ENCODE peak calls at places on chromosome 5, in ten cellular contexts. G, L, X, A, E, W, H, C, F and S are unnamed samples.

GRCh38 chr5:105868038-105868775 is 1802.5 kb downstream of the EFNA5 start:
- DNase-seq in L (no peak), C (no peak), W (no peak), E (no peak), X (peak; percentile 2), H (no peak), F (no peak), A (no peak), G (no peak), S (no peak)

GRCh38 chr5:135108992-135109391 is 75.0 kb upstream of the PITX1 start:
- DNase-seq in W (no peak), C (no peak), H (no peak), F (no peak), L (no peak), E (no peak), A (no peak), X (no peak), G (peak; percentile 35), S (no peak)

GRCh38 chr5:27191786-27192505 is 153.6 kb upstream of the CDH9 start:
- DNase-seq in E (no peak), A (no peak), X (peak; percentile 23), C (no peak), F (no peak), L (no peak), H (peak; percentile 14), G (no peak), W (no peak), S (no peak)

GRCh38 chr5:124824637-124825158 is 78.3 kb upstream of the ZNF608 start:
- DNase-seq in F (no peak), E (no peak), W (no peak), H (peak; percentile 62), A (no peak), G (no peak), X (peak; percentile 48), L (no peak), C (peak; percentile 28), S (no peak)

GRCh38 chr5:147949711-147950573 is 43.6 kb upstream of the C5orf46 start:
- DNase-seq in X (peak; percentile 59), C (peak; percentile 45), W (peak; percentile 51), L (peak; percentile 49), E (no peak), F (no peak), G (no peak), A (peak; percentile 33), H (peak; percentile 87), S (no peak)

GRCh38 chr5:113480243-113480642 is 8.0 kb downstream of the MCC start:
- DNase-seq in A (no peak), W (no peak), F (no peak), E (no peak), H (no peak), L (no peak), G (no peak), X (no peak), C (no peak), S (no peak)

GRCh38 chr5:137345396-137345795 is 153.7 kb downstream of the SPOCK1 start:
- DNase-seq in E (no peak), F (no peak), W (no peak), X (no peak), A (no peak), L (no peak), H (no peak), C (no peak), G (no peak), S (no peak)

GRCh38 chr5:143182901-143183820 is 220.3 kb downstream of the NR3C1 start:
- DNase-seq in L (no peak), X (peak; percentile 35), C (peak; percentile 23), A (no peak), G (peak; percentile 65), F (no peak), H (no peak), W (no peak), E (no peak), S (no peak)

GRCh38 chr5:128081111-128081865 is 2.3 kb upstream of the SLC12A2 start:
- DNase-seq in A (peak; percentile 24), H (peak; percentile 45), W (peak; percentile 43), C (peak; percentile 38), F (no peak), G (no peak), L (peak; percentile 6), X (peak; percentile 65), E (no peak), S (no peak)

GRCh38 chr5:177312649-177313181 is 1.0 kb upstream of the MXD3 start:
- DNase-seq in X (peak; percentile 28), W (peak; percentile 92), E (peak; percentile 72), C (peak; percentile 65), G (peak; percentile 59), A (peak; percentile 51), L (peak; percentile 73), H (no peak), F (no peak), S (no peak)

GRCh38 chr5:177311723-177312648 is at the start of gene MXD3:
- DNase-seq in G (peak; percentile 99), L (peak; percentile 100), E (peak; percentile 92), A (peak; percentile 91), W (peak; percentile 99), X (peak; percentile 99), H (peak; percentile 99), C (peak; percentile 97), F (peak; percentile 92), S (peak; percentile 60)

GRCh38 chr5:177310332-177310731 is 1.4 kb downstream of the MXD3 start:
- DNase-seq in W (no peak), X (no peak), H (no peak), F (no peak), L (no peak), E (peak; percentile 83), G (peak; percentile 51), A (no peak), C (no peak), S (no peak)

GRCh38 chr5:177310757-177311173 is 933 bp downstream of the MXD3 start:
- DNase-seq in E (no peak), W (peak; percentile 89), L (peak; percentile 28), C (no peak), X (peak; percentile 16), A (no peak), G (peak; percentile 54), H (no peak), F (no peak), S (no peak)

GRCh38 chr5:177311361-177311722 is 356 bp downstream of the MXD3 start:
- DNase-seq in E (peak; percentile 82), F (no peak), G (no peak), H (no peak), X (peak; percentile 59), W (peak; percentile 33), C (no peak), A (no peak), L (no peak), S (no peak)
- H3K27ac ChIP-seq in E (no peak overlapping the region), F (peak overlapping the region; percentile 51), G (peak overlapping the region; percentile 83), H (peak overlapping the region; percentile 84), X (no peak overlapping the region), W (peak overlapping the region; percentile 92), C (peak overlapping the region; percentile 87), A (peak overlapping the region; percentile 82), L (no peak overlapping the region), S (no peak overlapping the region)

DNA sequence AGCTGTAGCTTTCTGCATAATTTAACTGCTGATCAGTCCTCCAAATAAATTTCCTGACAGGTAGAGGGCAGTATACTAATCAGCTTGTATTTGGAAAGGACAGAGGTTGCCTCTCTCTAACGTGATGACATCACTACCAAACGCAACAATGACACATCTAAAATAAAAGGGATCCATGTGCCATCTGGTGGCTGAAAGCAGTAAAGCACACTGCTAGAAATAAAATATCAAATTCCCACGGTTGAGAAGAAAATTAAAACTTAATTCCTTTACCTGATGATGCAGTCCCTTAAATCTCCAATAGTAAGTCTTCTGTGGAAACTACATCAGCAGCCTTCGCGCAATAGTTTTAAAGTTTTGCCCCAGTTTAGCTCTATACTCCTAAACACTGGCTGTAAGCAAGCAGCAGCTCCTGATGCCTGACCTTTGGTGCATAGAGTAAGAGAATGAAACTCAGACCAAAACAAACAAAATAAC is 54.5 kb downstream of the DIAPH1 start:
- DNase-seq in H (peak; percentile 80), W (peak; percentile 97), G (no peak), A (peak; percentile 95), L (peak; percentile 88), C (peak; percentile 95), F (peak; percentile 80), X (peak; percentile 93), E (no peak), S (no peak)
- H3K27ac ChIP-seq in H (no peak overlapping the region), W (peak overlapping the region; percentile 54), G (peak overlapping the region; percentile 61), A (peak overlapping the region; percentile 76), L (peak overlapping the region; percentile 75), C (no peak overlapping the region), F (peak overlapping the region; percentile 43), X (peak overlapping the region; percentile 68), E (no peak overlapping the region), S (no peak overlapping the region)

GRCh38 chr5:55411881-55412280 is 104.1 kb downstream of the MTREX start:
- DNase-seq in L (no peak), G (no peak), A (no peak), C (no peak), E (no peak), F (peak; percentile 31), H (no peak), W (no peak), X (no peak), S (no peak)
- H3K27ac ChIP-seq in L (no peak overlapping the region), G (no peak overlapping the region), A (no peak overlapping the region), C (no peak overlapping the region), E (no peak overlapping the region), F (no peak overlapping the region), H (no peak overlapping the region), W (no peak overlapping the region), X (no peak overlapping the region), S (no peak overlapping the region)

GRCh38 chr5:97106183-97106582 is 36.2 kb downstream of the LIX1 start:
- DNase-seq in H (no peak), W (no peak), A (no peak), L (no peak), F (no peak), E (no peak), X (no peak), G (no peak), C (no peak), S (no peak)

GRCh38 chr5:97098864-97099454 is 43.5 kb downstream of the LIX1 start:
- DNase-seq in X (peak; percentile 4), L (no peak), F (no peak), A (no peak), H (no peak), G (no peak), W (peak; percentile 27), E (no peak), C (no peak), S (peak; percentile 8)

GRCh38 chr5:97100486-97100885 is 41.9 kb downstream of the LIX1 start:
- DNase-seq in G (no peak), W (no peak), A (no peak), F (no peak), H (no peak), C (no peak), L (no peak), E (no peak), X (peak; percentile 17), S (no peak)

GRCh38 chr5:97101189-97101910 is 41.1 kb downstream of the LIX1 start:
- DNase-seq in L (no peak), H (no peak), E (no peak), C (no peak), G (no peak), X (no peak), F (no peak), A (no peak), W (no peak), S (no peak)

DNA sequence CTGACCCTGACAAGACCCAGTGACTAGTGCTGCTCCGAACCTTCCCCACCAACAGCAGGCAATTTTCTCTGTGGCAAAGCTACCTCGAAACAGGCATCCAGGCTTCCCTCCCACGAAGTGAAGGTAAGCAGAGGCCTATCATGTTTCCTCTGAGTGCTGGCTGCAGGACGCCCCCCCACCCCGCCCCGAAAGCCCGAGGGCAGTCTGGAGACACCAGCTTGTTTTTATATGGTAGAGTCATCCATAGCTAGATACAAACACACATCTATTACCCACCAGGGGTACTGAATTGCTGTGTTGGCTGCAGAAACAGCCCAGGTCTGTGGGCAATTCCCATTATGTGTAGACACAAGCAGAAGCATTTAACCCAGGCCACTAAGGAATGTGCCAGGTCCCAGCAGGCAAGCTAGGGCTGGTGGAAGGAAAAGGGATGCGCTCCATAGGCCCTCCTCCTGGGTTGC is 40.4 kb downstream of the LIX1 start:
- DNase-seq in X (no peak), L (peak; percentile 52), E (no peak), H (no peak), F (no peak), G (no peak), W (no peak), C (no peak), A (no peak), S (peak; percentile 9)
- H3K27ac ChIP-seq in X (no peak overlapping the region), L (peak overlapping the region; percentile 50), E (no peak overlapping the region), H (no peak overlapping the region), F (no peak overlapping the region), G (no peak overlapping the region), W (no peak overlapping the region), C (no peak overlapping the region), A (no peak overlapping the region), S (peak overlapping the region; percentile 81)